ENCODE peak calls at places on chromosomes 1 and 21, in four cellular contexts. Z, F, W and U are unnamed samples.
A peak's percentile ranks its signal among the peaks of the same experiment; 100 is the strongest.

GRCh38 chr1:205140113-205140512 is 18.3 kb upstream of the RBBP5 start:
- DNase-seq in Z (no peak), F (no peak), W (no peak), U (no peak)

GRCh38 chr1:65002508-65003315 is 36.4 kb upstream of the JAK1 start:
- DNase-seq in Z (peak; percentile 97), F (peak; percentile 33), W (peak; percentile 98), U (peak; percentile 80)

GRCh38 chr1:207868769-207869721 is 41.9 kb downstream of the CD34 start:
- DNase-seq in Z (peak; percentile 70), F (peak; percentile 78), W (peak; percentile 87), U (peak; percentile 86)

GRCh38 chr1:172185206-172185605 is 235.3 kb upstream of the C1orf105 start:
- DNase-seq in Z (no peak), F (no peak), W (no peak), U (no peak)

GRCh38 chr1:192539450-192540132 is 36.0 kb upstream of the RGS1 start:
- DNase-seq in Z (peak; percentile 24), F (no peak), W (no peak), U (peak; percentile 24)

GRCh38 chr1:62528015-62528414 is 69.3 kb upstream of the ANGPTL3 start:
- DNase-seq in Z (no peak), F (no peak), W (no peak), U (no peak)

GRCh38 chr1:241924080-241924808 is 33.3 kb upstream of the BECN2 start:
- DNase-seq in Z (no peak), F (no peak), W (peak; percentile 8), U (no peak)

GRCh38 chr21:43718872-43719747 is at the start of gene PDXK:
- DNase-seq in Z (peak; percentile 77), F (peak; percentile 74), W (peak; percentile 92), U (peak; percentile 82)

GRCh38 chr1:24325587-24326449 is 6.7 kb downstream of the GRHL3 start:
- DNase-seq in Z (no peak), F (no peak), W (no peak), U (no peak)

GRCh38 chr1:153945795-153946621 is 510 bp downstream of the DENND4B start:
- DNase-seq in Z (peak; percentile 68), F (peak; percentile 95), W (peak; percentile 95), U (peak; percentile 69)

GRCh38 chr1:58971629-58972140 is 187.8 kb upstream of the JUN start:
- DNase-seq in Z (peak; percentile 61), F (no peak), W (peak; percentile 75), U (no peak)

GRCh38 chr21:41426656-41427311 is 745 bp downstream of the MX1 start:
- DNase-seq in Z (no peak), F (no peak), W (no peak), U (no peak)

GRCh38 chr1:150562384-150563339 is 13.5 kb downstream of the ADAMTSL4 start:
- DNase-seq in Z (peak; percentile 54), F (peak; percentile 65), W (peak; percentile 73), U (no peak)

GRCh38 chr1:192951961-192952460 is 107.1 kb downstream of the UCHL5 start:
- DNase-seq in Z (peak; percentile 54), F (peak; percentile 5), W (peak; percentile 74), U (peak; percentile 38)

GRCh38 chr21:32599146-32599925 is 12.8 kb downstream of the CFAP298 start:
- DNase-seq in Z (no peak), F (no peak), W (no peak), U (no peak)

GRCh38 chr1:236280438-236281285 is 1.1 kb downstream of the ERO1B start:
- DNase-seq in Z (peak; percentile 18), F (no peak), W (peak; percentile 66), U (no peak)

GRCh38 chr1:98897046-98897445 is 107.6 kb downstream of the PLPPR5 start:
- DNase-seq in Z (no peak), F (no peak), W (no peak), U (no peak)

GRCh38 chr1:162596514-162597170 is 35.1 kb downstream of the UAP1 start:
- DNase-seq in Z (no peak), F (no peak), W (no peak), U (no peak)

GRCh38 chr1:78038491-78038939 is 7.3 kb upstream of the GIPC2 start:
- DNase-seq in Z (no peak), F (no peak), W (no peak), U (no peak)

GRCh38 chr1:180675586-180675985 is 43.8 kb downstream of the XPR1 start:
- DNase-seq in Z (no peak), F (no peak), W (no peak), U (no peak)

GRCh38 chr1:229229721-229230135 is 41.2 kb upstream of the RAB4A start:
- DNase-seq in Z (peak; percentile 81), F (no peak), W (peak; percentile 93), U (no peak)

GRCh38 chr21:46077674-46078101 is 20.2 kb upstream of the COL6A2 start:
- DNase-seq in Z (peak; percentile 14), F (no peak), W (peak; percentile 60), U (no peak)

GRCh38 chr1:233656032-233656620 is 42.2 kb downstream of the KCNK1 start:
- DNase-seq in Z (no peak), F (no peak), W (no peak), U (no peak)

GRCh38 chr1:155977607-155978324 is 581 bp downstream of the ARHGEF2 start:
- DNase-seq in Z (peak; percentile 60), F (no peak), W (peak; percentile 82), U (no peak)

GRCh38 chr1:179369751-179370341 is 4.1 kb downstream of the AXDND1 start:
- DNase-seq in Z (no peak), F (peak; percentile 6), W (no peak), U (peak; percentile 29)

GRCh38 chr21:25329227-25329626 is 278.1 kb downstream of the MRPL39 start:
- DNase-seq in Z (no peak), F (no peak), W (no peak), U (peak; percentile 20)

GRCh38 chr1:234898455-234899033 is 230.1 kb downstream of the TOMM20 start:
- DNase-seq in Z (no peak), F (no peak), W (no peak), U (no peak)

GRCh38 chr1:164907666-164908065 is 348.7 kb downstream of the PBX1 start:
- DNase-seq in Z (no peak), F (no peak), W (no peak), U (no peak)

GRCh38 chr1:1230656-1231399 is 973 bp downstream of the SDF4 start:
- DNase-seq in Z (no peak), F (no peak), W (no peak), U (peak; percentile 84)

GRCh38 chr1:112264010-112264409 is 132.0 kb upstream of the CTTNBP2NL start:
- DNase-seq in Z (no peak), F (no peak), W (no peak), U (no peak)

GRCh38 chr1:214377886-214378285 is 96.9 kb downstream of the SMYD2 start:
- DNase-seq in Z (no peak), F (no peak), W (no peak), U (no peak)

GRCh38 chr1:183291802-183292515 is 105.9 kb downstream of the LAMC2 start:
- DNase-seq in Z (peak; percentile 69), F (no peak), W (no peak), U (no peak)

GRCh38 chr1:87642581-87643129 is 314.0 kb downstream of the LMO4 start:
- DNase-seq in Z (no peak), F (no peak), W (no peak), U (no peak)

GRCh38 chr1:233261206-233261605 is 34.3 kb downstream of the PCNX2 start:
- DNase-seq in Z (no peak), F (no peak), W (no peak), U (no peak)

GRCh38 chr1:90201467-90202358 is 206.8 kb downstream of the ZNF326 start:
- DNase-seq in Z (no peak), F (no peak), W (no peak), U (no peak)

GRCh38 chr21:27466175-27466574 is 499.3 kb upstream of the ADAMTS5 start:
- DNase-seq in Z (no peak), F (no peak), W (no peak), U (no peak)

GRCh38 chr1:109579044-109579443 is 30.6 kb downstream of the GNAI3 start:
- DNase-seq in Z (no peak), F (no peak), W (no peak), U (no peak)

DNA sequence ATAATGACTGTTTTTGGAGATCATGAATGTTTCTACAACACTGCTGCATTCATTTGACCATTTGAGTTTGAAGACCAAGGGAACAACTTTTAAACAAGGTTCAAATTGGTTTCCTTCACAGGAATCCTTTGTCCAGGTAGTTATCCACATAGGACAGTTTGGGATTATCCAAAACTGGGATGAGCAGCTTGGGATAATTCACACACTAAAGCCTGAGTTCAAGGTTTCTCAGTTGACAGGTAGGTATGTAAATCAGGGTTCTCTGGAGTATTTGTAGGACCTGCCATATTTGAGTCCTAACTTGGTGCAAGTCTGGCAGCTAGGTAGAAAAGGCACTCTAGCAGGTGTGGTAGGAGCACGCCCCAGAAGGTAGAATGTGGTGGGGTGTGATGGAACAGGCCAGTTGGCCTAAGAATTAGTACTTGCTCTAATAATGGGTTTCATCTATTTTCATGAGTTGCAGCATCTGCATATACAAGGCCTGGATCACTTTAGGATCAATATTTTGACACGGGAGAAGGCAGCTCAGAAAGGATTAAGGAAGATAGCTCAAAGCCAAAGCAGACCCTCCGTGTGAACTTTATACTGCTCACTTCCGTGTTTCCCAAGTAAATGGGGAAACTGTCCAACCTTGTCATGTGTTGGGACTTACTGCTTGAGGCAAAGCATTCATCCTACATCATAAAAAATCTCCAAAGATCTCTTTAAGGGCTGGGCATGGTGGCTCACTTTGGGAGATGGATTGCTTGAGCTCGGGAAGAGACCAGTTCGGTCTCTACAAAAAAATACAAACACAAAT is 14.1 kb upstream of the RAB42 start:
- DNase-seq in Z (no peak), F (no peak), W (no peak), U (no peak)
- TF ChIP-seq POLR2A in Z (no peak), F (no peak), W (no peak), U (no peak)

GRCh38 chr21:44939532-44940115 is at the start of gene SLX9:
- DNase-seq in Z (peak; percentile 59), F (peak; percentile 96), W (peak; percentile 86), U (peak; percentile 94)
- TF ChIP-seq POLR2A in Z (no peak), F (peak; percentile 69), W (peak; percentile 30), U (peak; percentile 80)

DNA sequence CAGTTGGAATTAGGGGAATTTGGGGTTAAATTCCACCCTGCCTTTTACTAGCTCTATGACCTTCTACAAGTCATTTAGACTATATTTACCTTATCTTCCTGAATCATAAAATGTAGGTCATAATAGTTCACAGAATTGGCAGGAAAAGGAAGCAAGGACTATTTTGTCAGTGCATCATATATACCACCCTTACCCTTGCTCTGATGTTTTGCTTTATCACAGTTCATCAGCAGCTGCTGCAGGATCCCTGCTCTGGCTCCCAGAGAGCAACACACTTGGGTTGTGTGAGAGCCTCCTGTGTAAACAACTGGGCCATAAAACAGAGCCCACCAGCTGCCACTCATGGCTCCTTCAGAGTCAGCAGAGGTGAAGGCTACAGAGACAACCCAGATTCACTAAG is 631.6 kb upstream of the CAMK1G start:
- DNase-seq in Z (no peak), F (no peak), W (no peak), U (no peak)
- TF ChIP-seq POLR2A in Z (no peak), F (no peak), W (no peak), U (no peak)

GRCh38 chr1:55310517-55310927 is 95.4 kb upstream of the USP24 start:
- DNase-seq in Z (no peak), F (no peak), W (no peak), U (peak; percentile 75)
- TF ChIP-seq POLR2A in Z (no peak), F (no peak), W (no peak), U (no peak)

GRCh38 chr1:17358557-17358956 is 13.4 kb upstream of the PADI6 start:
- DNase-seq in Z (no peak), F (no peak), W (no peak), U (no peak)
- TF ChIP-seq POLR2A in Z (no peak), F (no peak), W (no peak), U (no peak)